ENCODE peak calls at places on chromosomes 5 and 9, in nine cellular contexts. C is GM19239; V is NAMALWA; H is posterior cingulate gyrus; Y is sciatic nerve; Z is stimulated activated naive CD8-positive, alpha-beta T cell treated with anti-CD3 and anti-CD28 coated beads, Interleukin-15, Interleukin-2, amounts not matched to agents 100 U/mL and 50 U/mL, for 24 hours; W is germinal center; X is activated CD4-positive, alpha-beta T cell treated with anti-CD3 and anti-CD28 coated beads for 36 hours; A is Right ventricle myocardium superior. G is an unnamed sample.

GRCh38 chr9:125835655-125836054 is 88.5 kb downstream of the PBX3 start:
- DNase-seq in H (no peak), V (no peak), X (no peak), W (no peak), Z (no peak), Y (no peak), A (no peak), C (no peak), G (no peak)

GRCh38 chr5:142900926-142901325 is 130.7 kb downstream of the ARHGAP26 start:
- DNase-seq in X (no peak), A (no peak), V (no peak), W (no peak), Z (no peak), H (no peak), Y (no peak), C (no peak), G (no peak)

GRCh38 chr9:133437753-133438531 is 15.8 kb downstream of the ADAMTS13 start:
- DNase-seq in Z (no peak), Y (no peak), A (no peak), X (peak; percentile 36), V (peak; percentile 48), C (no peak), W (no peak), H (no peak), G (no peak)

GRCh38 chr5:8068078-8068477 is 199.1 kb downstream of the MTRR start:
- DNase-seq in Z (no peak), W (no peak), V (no peak), H (no peak), C (no peak), Y (no peak), X (no peak), A (no peak), G (no peak)

GRCh38 chr9:22307013-22307711 is 139.5 kb upstream of the DMRTA1 start:
- DNase-seq in Y (no peak), H (no peak), X (peak; percentile 11), C (no peak), A (no peak), Z (no peak), W (peak; percentile 3), V (peak; percentile 69), G (peak; percentile 8)

GRCh38 chr9:104412238-104412637 is 91.8 kb upstream of the OR13F1 start:
- DNase-seq in W (no peak), X (no peak), A (no peak), C (no peak), H (no peak), Z (no peak), V (peak; percentile 4), Y (no peak), G (no peak)

GRCh38 chr5:133063965-133064364 is 12.2 kb downstream of the HSPA4 start:
- DNase-seq in X (no peak), C (no peak), H (no peak), W (no peak), Z (no peak), Y (no peak), A (no peak), V (no peak), G (no peak)

GRCh38 chr5:137737349-137738256 is 1.7 kb upstream of the KLHL3 start:
- DNase-seq in X (peak; percentile 56), H (no peak), V (no peak), Z (peak; percentile 17), Y (no peak), W (no peak), C (no peak), A (peak; percentile 50), G (peak; percentile 93)

G was measured in pulmonary artery endothelial cell.